ENCODE peak calls at places on chromosomes 3 and 15, in nine cellular contexts. W is body of pancreas, I is IMR-90, G is GM12865, Q is transverse colon, J is AG10803, S is GM06990, Y is HCT116, N is tibial artery. P is an unnamed sample.

GRCh38 chr3:40524222-40524570 is 564 bp upstream of the ZNF621 start:
- DNase-seq in W (no peak), N (no peak), I (peak; percentile 3), Y (no peak), S (no peak), J (no peak), G (no peak), Q (no peak), P (peak; percentile 1)

GRCh38 chr3:111592143-111592542 is 3.0 kb downstream of the ZBED2 start:
- DNase-seq in Y (no peak), N (no peak), Q (no peak), S (no peak), G (no peak), J (no peak), W (no peak), I (peak; percentile 64), P (no peak)

GRCh38 chr15:42691308-42691707 is 45.6 kb downstream of the CDAN1 start:
- DNase-seq in Y (no peak), S (no peak), I (no peak), N (no peak), W (no peak), J (no peak), G (no peak), Q (no peak), P (no peak)

GRCh38 chr15:58147151-58147550 is 9.0 kb downstream of the AQP9 start:
- DNase-seq in I (no peak), Q (no peak), W (no peak), G (peak; percentile 9), Y (no peak), J (peak; percentile 15), N (no peak), S (peak; percentile 1), P (no peak)

GRCh38 chr3:46316258-46316657 is 37.7 kb upstream of the CCR2 start:
- DNase-seq in Y (no peak), Q (no peak), S (no peak), I (no peak), N (no peak), G (no peak), W (no peak), J (no peak), P (no peak)

GRCh38 chr15:60648928-60649679 is 170.2 kb upstream of the ICE2 start:
- DNase-seq in W (no peak), Y (no peak), I (no peak), S (no peak), N (no peak), Q (no peak), J (no peak), G (peak; percentile 69), P (no peak)

GRCh38 chr3:168094877-168095610 is 680 bp downstream of the GOLIM4 start:
- DNase-seq in Q (peak; percentile 72), G (peak; percentile 86), W (peak; percentile 40), I (peak; percentile 69), J (peak; percentile 55), S (peak; percentile 87), N (peak; percentile 76), Y (peak; percentile 33), P (no peak)

GRCh38 chr3:73624363-73625123 is at the start of gene PDZRN3:
- DNase-seq in N (peak; percentile 80), I (peak; percentile 82), Q (peak; percentile 65), W (peak; percentile 68), G (no peak), Y (no peak), S (no peak), J (peak; percentile 84), P (no peak)

GRCh38 chr15:40766906-40767837 is 2.6 kb upstream of the C15orf62 start:
- DNase-seq in N (no peak), Y (no peak), J (no peak), W (no peak), I (peak; percentile 50), Q (no peak), S (no peak), G (no peak), P (no peak)

GRCh38 chr15:58330836-58331561 is 100.8 kb upstream of the LIPC start:
- DNase-seq in J (no peak), G (no peak), I (no peak), S (no peak), W (no peak), N (no peak), Q (no peak), Y (no peak), P (no peak)

GRCh38 chr3:47932431-47932830 is 83.8 kb downstream of the MAP4 start:
- DNase-seq in I (peak; percentile 49), G (no peak), Y (no peak), S (no peak), N (no peak), W (no peak), Q (no peak), J (peak; percentile 17), P (no peak)

GRCh38 chr3:20043825-20044224 is 3.6 kb downstream of the KAT2B start:
- DNase-seq in G (no peak), W (no peak), I (no peak), Y (no peak), N (no peak), S (no peak), Q (no peak), J (no peak), P (no peak)

GRCh38 chr3:20049275-20049674 is 9.0 kb downstream of the KAT2B start:
- DNase-seq in G (peak; percentile 24), N (no peak), Q (no peak), Y (no peak), J (no peak), I (no peak), W (no peak), S (no peak), P (no peak)

GRCh38 chr3:20046556-20046955 is 6.3 kb downstream of the KAT2B start:
- DNase-seq in I (no peak), N (no peak), Y (no peak), S (no peak), Q (no peak), G (no peak), W (no peak), J (no peak), P (no peak)

GRCh38 chr3:20047940-20048339 is 7.7 kb downstream of the KAT2B start:
- DNase-seq in W (no peak), I (no peak), Y (no peak), S (no peak), N (no peak), Q (no peak), G (no peak), J (peak; percentile 57), P (no peak)

GRCh38 chr3:20047341-20047779 is 7.1 kb downstream of the KAT2B start:
- DNase-seq in W (no peak), G (no peak), N (no peak), S (no peak), Q (no peak), Y (no peak), I (no peak), J (no peak), P (no peak)
- H3K4me3 ChIP-seq in W (no peak overlapping the region), G (no peak overlapping the region), N (no peak overlapping the region), S (no peak overlapping the region), Q (no peak overlapping the region), Y (no peak overlapping the region), I (no peak overlapping the region), J (no peak overlapping the region), P (no peak overlapping the region)

DNA sequence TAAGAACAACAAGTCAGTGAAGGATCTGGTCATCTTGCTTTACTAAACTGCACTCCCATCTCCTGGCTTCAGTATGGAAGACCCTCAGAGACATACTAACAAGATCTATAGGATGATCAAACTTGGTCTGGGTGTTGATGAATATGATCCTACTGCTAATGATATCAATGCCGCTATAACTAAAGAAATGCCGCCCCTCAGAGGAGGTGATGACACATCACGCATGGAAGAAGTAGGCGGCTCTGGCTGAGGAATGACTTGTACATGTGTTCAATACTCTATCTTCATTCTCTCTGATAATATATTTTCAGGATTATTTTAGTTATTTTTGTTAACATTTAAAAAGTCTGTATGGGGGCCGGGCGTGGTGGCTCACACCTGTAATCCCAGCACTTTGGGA is 17.5 kb upstream of the EIF2B5 start:
- DNase-seq in J (no peak), S (no peak), W (no peak), N (no peak), Q (no peak), G (no peak), I (no peak), Y (no peak), P (no peak)
- TF ChIP-seq CTCF in J (no peak), S (no peak), W (no peak), N (no peak), Q (no peak), G (no peak), I (no peak), Y (no peak), P (no peak)

GRCh38 chr3:56785499-56785898 is 16.2 kb downstream of the ARHGEF3 start:
- DNase-seq in Q (no peak), W (no peak), S (no peak), N (no peak), J (no peak), Y (no peak), I (no peak), G (no peak), P (no peak)

GRCh38 chr3:56782215-56782614 is 19.5 kb downstream of the ARHGEF3 start:
- DNase-seq in J (no peak), W (no peak), I (no peak), Q (no peak), Y (no peak), S (no peak), G (no peak), N (no peak), P (peak; percentile 50)

GRCh38 chr3:56784452-56785001 is 17.2 kb downstream of the ARHGEF3 start:
- DNase-seq in Y (no peak), I (no peak), G (no peak), Q (no peak), N (no peak), J (no peak), W (no peak), S (no peak), P (no peak)

GRCh38 chr3:56782900-56783299 is 18.8 kb downstream of the ARHGEF3 start:
- DNase-seq in G (no peak), S (no peak), Q (no peak), W (no peak), Y (no peak), I (no peak), J (no peak), N (no peak), P (no peak)

DNA sequence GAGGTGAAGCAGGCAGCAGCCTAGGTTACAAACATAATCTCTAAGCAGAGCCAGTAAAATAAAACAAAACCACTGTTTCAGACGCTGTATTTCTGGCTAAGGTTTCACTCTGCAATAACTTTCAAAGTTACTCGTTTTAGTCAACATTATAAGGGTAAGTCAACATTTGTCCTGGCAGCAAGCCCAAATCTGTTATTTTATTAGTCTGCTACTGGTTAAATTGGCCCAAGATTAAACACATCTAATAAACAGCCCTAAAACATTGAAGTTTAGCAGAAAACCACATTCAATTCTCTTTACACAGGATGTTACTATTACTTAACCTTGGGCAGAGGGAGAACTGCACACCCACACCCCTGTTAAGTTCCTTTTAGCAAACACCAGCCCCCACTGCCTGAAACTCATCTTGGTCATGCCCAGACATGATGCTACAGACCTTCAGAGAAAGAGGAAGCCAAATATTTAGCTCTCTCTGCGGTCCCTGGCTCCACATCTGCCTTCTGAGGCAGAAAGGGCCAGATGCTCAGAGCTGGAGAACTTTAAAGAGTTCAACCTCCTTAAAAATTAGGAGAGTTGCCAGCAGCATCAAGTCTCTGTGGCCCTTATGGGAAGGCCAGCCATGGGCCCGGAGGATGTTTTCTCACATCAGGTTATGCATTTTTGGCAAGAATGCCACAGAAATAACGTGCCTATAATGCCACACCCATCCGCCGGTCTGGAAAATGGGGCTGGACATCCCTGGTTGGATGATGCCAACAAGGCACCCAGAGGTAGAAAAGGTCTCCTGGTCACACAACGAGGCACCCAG is 17.9 kb downstream of the ARHGEF3 start:
- DNase-seq in I (peak; percentile 74), W (peak; percentile 76), Q (peak; percentile 60), N (peak; percentile 77), S (peak; percentile 77), J (peak; percentile 91), G (peak; percentile 95), Y (no peak), P (peak; percentile 94)
- H3K4me3 ChIP-seq in I (no peak overlapping the region), W (no peak overlapping the region), Q (no peak overlapping the region), N (no peak overlapping the region), S (no peak overlapping the region), J (no peak overlapping the region), G (peak overlapping the region; percentile 41), Y (no peak overlapping the region), P (no peak overlapping the region)

GRCh38 chr3:130671545-130671944 is 75.1 kb downstream of the PIK3R4 start:
- DNase-seq in Y (no peak), G (no peak), S (no peak), Q (no peak), W (no peak), J (no peak), N (no peak), I (peak; percentile 16), P (no peak)
- TF ChIP-seq CTCF in Y (no peak), G (no peak), S (no peak), Q (no peak), W (no peak), J (no peak), N (no peak), I (no peak), P (no peak)

P was measured in LNCaP clone FGC.